ENCODE peak calls at places on chromosomes 5 and 9, in five cellular contexts. K is naive thymus-derived CD4-positive, alpha-beta T cell; T is left ventricle myocardium inferior; S is upper lobe of right lung; M is right cardiac atrium. H is an unnamed sample. For H3K4me1, the result is how much of the 10 kb centered on the place peaks cover.

GRCh38 chr5:3030511-3031165 is 279.2 kb upstream of the IRX2 start:
- DNase-seq in K (no peak), T (no peak), S (no peak), M (no peak), H (no peak)

GRCh38 chr5:113043491-113043931 is 66.9 kb downstream of the DCP2 start:
- DNase-seq in K (no peak), T (peak), S (no peak), M (peak), H (no peak)

GRCh38 chr5:4191024-4191423 is 595.4 kb downstream of the IRX1 start:
- DNase-seq in K (no peak), T (no peak), S (no peak), M (no peak), H (no peak)

GRCh38 chr9:22030101-22030598 is 21.0 kb upstream of the CDKN2B start:
- DNase-seq in K (no peak), T (no peak), S (no peak), M (no peak), H (no peak)

GRCh38 chr5:38755171-38755570 is 90.6 kb upstream of the OSMR start:
- DNase-seq in K (no peak), T (no peak), S (no peak), M (no peak), H (no peak)

GRCh38 chr5:56737002-56737621 is 78.2 kb upstream of the MAP3K1 start:
- DNase-seq in K (no peak), T (peak), S (no peak), M (no peak), H (no peak)

GRCh38 chr9:123016631-123017030 is 16.8 kb upstream of the GPR21 start:
- DNase-seq in K (no peak), T (no peak), S (no peak), M (no peak), H (no peak)

GRCh38 chr5:157026789-157027424 is 32.0 kb downstream of the HAVCR1 start:
- DNase-seq in K (no peak), T (no peak), S (no peak), M (no peak), H (peak)

GRCh38 chr5:90932052-90932699 is 373.6 kb downstream of the ADGRV1 start:
- DNase-seq in K (no peak), T (no peak), S (no peak), M (peak), H (peak)

GRCh38 chr9:115399026-115399425 is 281.1 kb upstream of the TNC start:
- DNase-seq in K (no peak), T (no peak), S (no peak), M (no peak), H (no peak)

GRCh38 chr9:136944094-136944518 is 432 bp downstream of the FBXW5 start:
- DNase-seq in K (no peak), T (peak), S (no peak), M (no peak), H (no peak)

GRCh38 chr9:24036459-24036858 is 210.4 kb upstream of the ELAVL2 start:
- DNase-seq in K (no peak), T (no peak), S (no peak), M (no peak), H (no peak)

GRCh38 chr9:33517373-33517772 is 6.7 kb upstream of the ANKRD18B start:
- DNase-seq in K (no peak), T (no peak), S (no peak), M (no peak), H (no peak)

GRCh38 chr5:142426129-142426641 is 101.4 kb upstream of the SPRY4 start:
- DNase-seq in K (no peak), T (peak), S (no peak), M (peak), H (no peak)

GRCh38 chr5:143772621-143773020 is 39.3 kb upstream of the HMHB1 start:
- DNase-seq in K (no peak), T (no peak), S (no peak), M (no peak), H (no peak)

GRCh38 chr9:113589890-113590289 is 126.4 kb downstream of the RGS3 start:
- DNase-seq in K (no peak), T (no peak), S (no peak), M (no peak), H (no peak)

GRCh38 chr5:178069909-178070308 is 43.4 kb upstream of the N4BP3 start:
- DNase-seq in K (no peak), T (no peak), S (no peak), M (no peak), H (no peak)

GRCh38 chr9:111037744-111038335 is 430 bp downstream of the LPAR1 start:
- DNase-seq in K (no peak), T (peak), S (peak), M (peak), H (peak)

GRCh38 chr5:139394123-139394653 is 716 bp downstream of the PROB1 start:
- DNase-seq in K (no peak), T (peak), S (peak), M (peak), H (no peak)

GRCh38 chr9:112176410-112177010 is 1.4 kb upstream of the SUSD1 start:
- DNase-seq in K (peak), T (no peak), S (no peak), M (no peak), H (no peak)

GRCh38 chr5:167906209-167906853 is 385.1 kb upstream of the WWC1 start:
- DNase-seq in K (no peak), T (no peak), S (no peak), M (no peak), H (no peak)

GRCh38 chr5:78280261-78280660 is 14.2 kb downstream of the AP3B1 start:
- DNase-seq in K (no peak), T (no peak), S (no peak), M (no peak), H (no peak)

GRCh38 chr5:113274836-113275414 is 159.9 kb downstream of the TSSK1B start:
- DNase-seq in K (no peak), T (no peak), S (no peak), M (no peak), H (peak)

GRCh38 chr5:146560205-146560812 is 44.3 kb upstream of the GPR151 start:
- DNase-seq in K (no peak), T (no peak), S (no peak), M (no peak), H (no peak)

GRCh38 chr5:141823056-141823455 is 55.2 kb downstream of the PCDH1 start:
- DNase-seq in K (no peak), T (no peak), S (no peak), M (no peak), H (no peak)

GRCh38 chr5:140153905-140154304 is 21.1 kb upstream of the CYSTM1 start:
- DNase-seq in K (no peak), T (no peak), S (no peak), M (no peak), H (no peak)

GRCh38 chr5:83322273-83322924 is 149.1 kb upstream of the VCAN start:
- DNase-seq in K (no peak), T (no peak), S (no peak), M (no peak), H (no peak)

GRCh38 chr5:95838001-95838520 is 15.5 kb upstream of the GLRX start:
- DNase-seq in K (no peak), T (no peak), S (no peak), M (no peak), H (no peak)
- H3K4me1 ChIP-seq in K (under half), T (half or more), S (under half), M (under half), H (under half)

GRCh38 chr5:33829430-33829829 is 62.4 kb downstream of the ADAMTS12 start:
- DNase-seq in K (no peak), T (no peak), S (no peak), M (no peak), H (no peak)

GRCh38 chr5:33831041-33831440 is 60.7 kb downstream of the ADAMTS12 start:
- DNase-seq in K (no peak), T (no peak), S (no peak), M (no peak), H (no peak)

GRCh38 chr5:33832414-33832813 is 59.4 kb downstream of the ADAMTS12 start:
- DNase-seq in K (no peak), T (no peak), S (no peak), M (no peak), H (no peak)

GRCh38 chr5:33834334-33834733 is 57.5 kb downstream of the ADAMTS12 start:
- DNase-seq in K (no peak), T (no peak), S (no peak), M (no peak), H (no peak)

GRCh38 chr5:33832904-33833575 is 58.8 kb downstream of the ADAMTS12 start:
- DNase-seq in K (no peak), T (no peak), S (no peak), M (no peak), H (no peak)
- H3K4me1 ChIP-seq in K (under half), T (under half), S (under half), M (under half), H (under half)

GRCh38 chr9:10612649-10613398 is at the start of gene PTPRD:
- DNase-seq in K (no peak), T (no peak), S (peak), M (peak), H (peak)

GRCh38 chr9:10613413-10613812 is 611 bp upstream of the PTPRD start:
- DNase-seq in K (no peak), T (no peak), S (no peak), M (no peak), H (no peak)

GRCh38 chr9:10614201-10614870 is 1.5 kb upstream of the PTPRD start:
- DNase-seq in K (no peak), T (no peak), S (no peak), M (no peak), H (no peak)
- H3K4me1 ChIP-seq in K (under half), T (under half), S (under half), M (under half), H (under half)

GRCh38 chr9:130844028-130844427 is 9.0 kb downstream of the ABL1 start:
- DNase-seq in K (no peak), T (peak), S (no peak), M (peak), H (no peak)

GRCh38 chr9:130845254-130845653 is 10.2 kb downstream of the ABL1 start:
- DNase-seq in K (no peak), T (no peak), S (no peak), M (peak), H (no peak)

GRCh38 chr9:130846487-130847305 is 11.6 kb downstream of the ABL1 start:
- DNase-seq in K (no peak), T (peak), S (no peak), M (peak), H (no peak)

GRCh38 chr9:130847306-130848217 is 12.5 kb downstream of the ABL1 start:
- DNase-seq in K (no peak), T (peak), S (no peak), M (peak), H (no peak)

DNA sequence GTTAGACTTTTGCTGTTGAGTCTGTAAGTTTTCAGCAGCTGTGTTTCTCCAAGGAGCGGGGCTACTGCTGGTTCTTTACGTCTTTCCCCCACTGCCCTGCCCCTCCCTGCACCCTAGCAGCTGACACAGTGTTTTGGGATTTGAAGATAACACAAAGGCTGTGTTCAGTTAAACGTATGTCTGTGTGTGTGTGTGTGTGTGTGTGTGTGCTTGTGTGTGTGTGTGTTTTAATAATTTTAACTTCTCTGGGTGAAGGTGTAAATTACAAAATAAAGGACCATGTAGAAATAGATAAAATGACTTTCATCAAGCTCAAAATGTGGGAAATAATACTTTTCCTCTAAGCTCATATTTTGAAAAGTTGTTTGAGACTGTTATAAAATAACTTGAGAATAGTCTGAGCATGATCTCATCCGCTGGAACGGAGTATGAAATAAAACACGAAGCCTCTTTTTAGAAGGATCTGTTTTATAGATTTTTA is 10.9 kb downstream of the ABL1 start:
- DNase-seq in K (no peak), T (no peak), S (no peak), M (no peak), H (no peak)
- H3K4me1 ChIP-seq in K (under half), T (half or more), S (half or more), M (under half), H (under half)

GRCh38 chr9:7164440-7165349 is 406.9 kb downstream of the KDM4C start:
- DNase-seq in K (no peak), T (no peak), S (no peak), M (no peak), H (no peak)
- H3K4me1 ChIP-seq in K (under half), T (under half), S (under half), M (under half), H (under half)